ENCODE peak calls at places on chromosomes 5 and 9, in nine cellular contexts. V is mesendoderm; A is left cardiac atrium; W is activated CD4-positive, alpha-beta T cell treated with anti-CD3 and anti-CD28 coated beads for 24 hours; Z is lower lobe of right lung; M is fibroblast of gingiva; X is stimulated activated CD4-positive, alpha-beta T cell treated with anti-CD3 and anti-CD28 coated beads, Interleukin-15, amount 100 ng/mL, for 1 hour; R is amniotic stem cell; S is GM12865. D is an unnamed sample.

GRCh38 chr9:136840877-136841645 is 1.2 kb upstream of the AJM1 start:
- DNase-seq in V (peak), A (no peak), W (no peak), Z (no peak), M (peak), X (no peak), R (no peak), S (no peak), D (no peak)

GRCh38 chr5:34519489-34520220 is 136.5 kb upstream of the RAI14 start:
- DNase-seq in V (no peak), A (no peak), W (no peak), Z (no peak), M (peak), X (no peak), R (no peak), S (no peak), D (no peak)

GRCh38 chr5:61251874-61252642 is 80.0 kb upstream of the ZSWIM6 start:
- DNase-seq in V (no peak), A (no peak), W (no peak), Z (no peak), M (no peak), X (no peak), R (no peak), S (no peak), D (no peak)

GRCh38 chr5:137621861-137622823 is 113.7 kb downstream of the KLHL3 start:
- DNase-seq in V (no peak), A (peak), W (no peak), Z (no peak), M (peak), X (no peak), R (peak), S (no peak), D (no peak)

GRCh38 chr9:134912126-134912840 is 5.4 kb downstream of the FCN1 start:
- DNase-seq in V (no peak), A (no peak), W (no peak), Z (peak), M (no peak), X (no peak), R (no peak), S (no peak), D (no peak)

GRCh38 chr5:115685966-115686691 is 60.3 kb upstream of the TMED7 start:
- DNase-seq in V (peak), A (peak), W (no peak), Z (no peak), M (peak), X (no peak), R (no peak), S (no peak), D (no peak)

GRCh38 chr5:133696782-133697507 is 84.6 kb upstream of the FSTL4 start:
- DNase-seq in V (no peak), A (no peak), W (no peak), Z (no peak), M (no peak), X (no peak), R (no peak), S (no peak), D (no peak)

GRCh38 chr5:20610650-20611049 is 622.6 kb upstream of the CDH18 start:
- DNase-seq in V (no peak), A (no peak), W (no peak), Z (no peak), M (no peak), X (no peak), R (no peak), S (no peak), D (no peak)

GRCh38 chr5:89280103-89281037 is 397.4 kb upstream of the MEF2C start:
- DNase-seq in V (no peak), A (no peak), W (no peak), Z (no peak), M (no peak), X (no peak), R (no peak), S (peak), D (no peak)

GRCh38 chr5:148381906-148382305 is 1.9 kb upstream of the FBXO38 start:
- DNase-seq in V (peak), A (no peak), W (no peak), Z (no peak), M (no peak), X (no peak), R (no peak), S (no peak), D (no peak)

GRCh38 chr5:56525117-56525516 is 290.2 kb upstream of the MAP3K1 start:
- DNase-seq in V (no peak), A (no peak), W (no peak), Z (no peak), M (no peak), X (no peak), R (no peak), S (no peak), D (no peak)

GRCh38 chr5:38922199-38922598 is 76.4 kb downstream of the OSMR start:
- DNase-seq in V (peak), A (peak), W (peak), Z (peak), M (peak), X (no peak), R (no peak), S (peak), D (peak)

GRCh38 chr5:155936520-155937406 is 390.2 kb upstream of the SGCD start:
- DNase-seq in V (no peak), A (no peak), W (no peak), Z (no peak), M (no peak), X (no peak), R (no peak), S (no peak), D (no peak)

GRCh38 chr5:87229780-87230179 is 37.9 kb upstream of the RASA1 start:
- DNase-seq in V (no peak), A (no peak), W (no peak), Z (no peak), M (no peak), X (no peak), R (no peak), S (no peak), D (no peak)

GRCh38 chr9:37534412-37534811 is 41.8 kb downstream of the FBXO10 start:
- DNase-seq in V (no peak), A (no peak), W (no peak), Z (no peak), M (no peak), X (no peak), R (no peak), S (no peak), D (no peak)

GRCh38 chr5:41794478-41794877 is 75.7 kb downstream of the OXCT1 start:
- DNase-seq in V (peak), A (peak), W (no peak), Z (no peak), M (peak), X (no peak), R (peak), S (no peak), D (no peak)

GRCh38 chr5:174528821-174529544 is 195.4 kb upstream of the MSX2 start:
- DNase-seq in V (no peak), A (no peak), W (no peak), Z (no peak), M (no peak), X (no peak), R (no peak), S (no peak), D (no peak)

GRCh38 chr5:66949066-66949465 is 247.5 kb downstream of the CD180 start:
- DNase-seq in V (no peak), A (no peak), W (no peak), Z (no peak), M (no peak), X (no peak), R (no peak), S (no peak), D (no peak)

GRCh38 chr5:111254613-111255012 is 30.4 kb downstream of the CAMK4 start:
- DNase-seq in V (no peak), A (no peak), W (peak), Z (no peak), M (no peak), X (peak), R (no peak), S (peak), D (no peak)

GRCh38 chr5:81420039-81420667 is 26.2 kb upstream of the ACOT12 start:
- DNase-seq in V (no peak), A (no peak), W (no peak), Z (no peak), M (peak), X (no peak), R (peak), S (no peak), D (no peak)

GRCh38 chr5:52759381-52759780 is 28.3 kb upstream of the ITGA1 start:
- DNase-seq in V (no peak), A (no peak), W (no peak), Z (no peak), M (no peak), X (no peak), R (no peak), S (no peak), D (no peak)

GRCh38 chr9:14939378-14939777 is 29.1 kb upstream of the FREM1 start:
- DNase-seq in V (no peak), A (no peak), W (no peak), Z (no peak), M (no peak), X (no peak), R (no peak), S (no peak), D (no peak)

GRCh38 chr5:74673011-74673790 is 11.8 kb upstream of the HEXB start:
- DNase-seq in V (peak), A (no peak), W (no peak), Z (no peak), M (peak), X (no peak), R (peak), S (peak), D (no peak)

GRCh38 chr9:128621730-128622455 is 34.8 kb downstream of the DYNC2I2 start:
- DNase-seq in V (no peak), A (no peak), W (no peak), Z (no peak), M (no peak), X (no peak), R (no peak), S (no peak), D (no peak)

GRCh38 chr9:96617439-96618185 is 2.0 kb downstream of the CDC14B start:
- DNase-seq in V (no peak), A (no peak), W (no peak), Z (no peak), M (no peak), X (no peak), R (no peak), S (no peak), D (no peak)

GRCh38 chr9:107005201-107005600 is 142.2 kb downstream of the ZNF462 start:
- DNase-seq in V (peak), A (no peak), W (no peak), Z (no peak), M (no peak), X (no peak), R (no peak), S (no peak), D (no peak)

GRCh38 chr5:179118756-179119414 is 58.7 kb downstream of the ZNF354C start:
- DNase-seq in V (no peak), A (no peak), W (no peak), Z (no peak), M (no peak), X (no peak), R (no peak), S (no peak), D (peak)

GRCh38 chr9:84940294-84940693 is 270.8 kb downstream of the NTRK2 start:
- DNase-seq in V (no peak), A (no peak), W (no peak), Z (no peak), M (peak), X (no peak), R (no peak), S (no peak), D (no peak)

GRCh38 chr5:42005561-42006153 is 80.6 kb downstream of the FBXO4 start:
- DNase-seq in V (peak), A (no peak), W (no peak), Z (no peak), M (peak), X (no peak), R (no peak), S (peak), D (no peak)

GRCh38 chr9:133733421-133734250 is 4.5 kb downstream of the SARDH start:
- DNase-seq in V (peak), A (no peak), W (no peak), Z (no peak), M (no peak), X (no peak), R (no peak), S (no peak), D (no peak)

GRCh38 chr9:2599896-2600295 is 21.7 kb upstream of the VLDLR start:
- DNase-seq in V (no peak), A (no peak), W (no peak), Z (no peak), M (no peak), X (no peak), R (no peak), S (no peak), D (no peak)